ENCODE peak calls at places on chromosomes 6 and 20, in eight cellular contexts. I is tibial nerve; W is heart right ventricle; J is CD8-positive, alpha-beta T cell; D is cardiac fibroblast; R is GM12865; E is keratinocyte; S is uterus. C is an unnamed sample.

GRCh38 chr6:28134015-28134414 is 7.7 kb upstream of the ZKSCAN8 start:
- DNase-seq in R (peak), D (peak), J (no peak), W (peak), S (no peak), I (no peak), E (no peak), C (peak)

GRCh38 chr6:13769655-13770053 is 44.7 kb downstream of the MCUR1 start:
- DNase-seq in D (no peak), R (no peak), I (no peak), J (no peak), E (no peak), S (no peak), W (no peak), C (no peak)

GRCh38 chr6:13177617-13178506 is 150.5 kb downstream of the TBC1D7 start:
- DNase-seq in S (no peak), J (no peak), E (no peak), R (no peak), D (no peak), I (no peak), W (no peak), C (no peak)

GRCh38 chr20:37207176-37207575 is 27.8 kb upstream of the MROH8 start:
- DNase-seq in E (no peak), I (no peak), S (no peak), R (no peak), J (peak), W (no peak), D (no peak), C (no peak)

GRCh38 chr20:4867036-4867435 is 134.3 kb downstream of the SLC23A2 start:
- DNase-seq in E (no peak), R (no peak), I (no peak), J (no peak), S (no peak), W (no peak), D (no peak), C (no peak)

GRCh38 chr20:63942250-63943006 is 13.8 kb downstream of the UCKL1 start:
- DNase-seq in S (peak), J (no peak), E (no peak), W (no peak), I (no peak), R (peak), D (peak), C (no peak)

GRCh38 chr6:53377793-53378192 is 29.0 kb upstream of the ELOVL5 start:
- DNase-seq in J (no peak), I (no peak), E (no peak), S (no peak), W (no peak), D (peak), R (no peak), C (peak)

GRCh38 chr6:132648356-132648755 is 10.6 kb downstream of the TAAR1 start:
- DNase-seq in R (peak), D (peak), E (peak), W (no peak), S (no peak), I (no peak), J (no peak), C (peak)

GRCh38 chr6:75206338-75207210 is 721 bp upstream of the COL12A1 start:
- DNase-seq in D (peak), I (peak), E (no peak), J (no peak), S (peak), R (no peak), W (no peak), C (peak)

GRCh38 chr6:7672066-7673062 is 53.5 kb upstream of the BMP6 start:
- DNase-seq in S (no peak), J (no peak), I (no peak), D (no peak), W (no peak), R (no peak), E (no peak), C (peak)

GRCh38 chr20:45329497-45330319 is 18.5 kb downstream of the SDC4 start:
- DNase-seq in S (no peak), E (peak), I (no peak), J (no peak), D (no peak), W (no peak), R (no peak), C (no peak)

GRCh38 chr6:31016659-31017299 is 6.5 kb downstream of the MUC22 start:
- DNase-seq in S (no peak), W (no peak), J (no peak), E (no peak), R (no peak), I (no peak), D (no peak), C (no peak)

GRCh38 chr6:28269492-28269891 is 2.5 kb downstream of the ZSCAN26 start:
- DNase-seq in D (peak), I (no peak), E (peak), R (no peak), S (no peak), J (no peak), W (no peak), C (peak)

GRCh38 chr6:155770856-155771255 is 315.2 kb upstream of the NOX3 start:
- DNase-seq in W (no peak), S (no peak), R (no peak), J (no peak), D (no peak), I (no peak), E (no peak), C (no peak)

GRCh38 chr20:33444797-33445560 is 1.4 kb upstream of the SNTA1 start:
- DNase-seq in W (no peak), E (no peak), R (peak), I (no peak), J (peak), D (no peak), S (no peak), C (no peak)

GRCh38 chr6:6494677-6495076 is 93.8 kb upstream of the LY86 start:
- DNase-seq in E (no peak), R (peak), D (no peak), W (peak), J (no peak), I (peak), S (no peak), C (peak)
- TF ChIP-seq CTCF in E (peak), R (peak), D (no peak), W (peak), J (no peak), I (no peak), S (no peak), C (peak)

GRCh38 chr20:50193169-50193850 is 2.7 kb downstream of the CEBPB start:
- DNase-seq in D (peak), I (peak), J (no peak), E (no peak), R (no peak), S (no peak), W (no peak), C (peak)

GRCh38 chr20:50196248-50196647 is 5.6 kb downstream of the CEBPB start:
- DNase-seq in R (no peak), S (no peak), W (no peak), E (no peak), J (no peak), D (peak), I (no peak), C (no peak)

GRCh38 chr20:50195524-50196120 is 5.0 kb downstream of the CEBPB start:
- DNase-seq in D (no peak), I (no peak), S (no peak), E (no peak), J (no peak), R (no peak), W (no peak), C (no peak)

GRCh38 chr20:50193851-50194830 is 3.5 kb downstream of the CEBPB start:
- DNase-seq in I (peak), J (no peak), W (no peak), R (no peak), D (peak), S (no peak), E (no peak), C (peak)

DNA sequence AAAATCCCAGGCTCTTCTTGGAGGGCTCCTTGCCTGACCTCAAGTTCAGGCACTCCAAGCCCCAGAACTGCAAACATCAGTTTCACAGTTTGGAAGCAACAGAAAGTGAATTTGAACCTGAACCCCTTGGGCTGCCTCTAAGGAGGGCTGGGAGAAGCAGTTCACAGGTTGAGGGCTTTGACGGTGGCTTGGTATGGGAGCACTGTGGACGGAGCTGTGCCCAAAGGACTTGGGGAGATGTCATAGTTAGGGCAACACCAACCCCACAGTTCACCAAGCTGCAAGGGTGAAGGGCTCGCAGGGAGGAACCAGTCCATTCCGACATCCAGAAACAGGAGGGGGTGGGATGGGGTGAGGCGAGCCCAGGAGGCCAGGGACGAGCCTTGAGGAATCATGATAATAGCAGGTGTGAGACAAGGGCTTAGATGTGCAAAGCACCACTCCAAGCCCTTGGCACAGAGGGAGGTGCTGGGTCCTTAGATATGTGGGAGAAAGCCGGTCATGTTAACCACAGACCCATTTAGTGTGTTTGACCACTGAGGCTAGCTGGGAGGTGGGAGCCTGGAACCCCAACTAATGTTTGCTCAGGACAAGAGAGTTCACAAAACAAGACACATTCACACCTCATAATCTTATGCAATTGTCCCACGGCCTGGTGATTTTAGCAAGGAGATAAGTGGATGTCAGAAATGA is 4.3 kb downstream of the CEBPB start:
- DNase-seq in S (no peak), J (no peak), D (no peak), W (no peak), I (peak), R (no peak), E (no peak), C (no peak)
- H3K4me3 ChIP-seq in S (peak), J (no peak), D (peak), W (no peak), I (peak), R (no peak), E (no peak), C (peak)

GRCh38 chr6:34055223-34055933 is 90.5 kb downstream of the GRM4 start:
- DNase-seq in J (peak), R (peak), D (peak), W (peak), S (peak), E (peak), I (peak), C (peak)
- TF ChIP-seq CTCF in J (peak), R (peak), D (peak), W (peak), S (peak), E (peak), I (peak), C (peak)

GRCh38 chr6:16174368-16175078 is 45.6 kb downstream of the MYLIP start:
- DNase-seq in D (no peak), J (no peak), R (no peak), S (no peak), E (no peak), I (no peak), W (no peak), C (no peak)
- H3K4me3 ChIP-seq in D (no peak), J (no peak), R (no peak), S (no peak), E (no peak), I (no peak), W (no peak), C (no peak)

GRCh38 chr20:11716239-11716944 is 201.3 kb upstream of the BTBD3 start:
- DNase-seq in R (peak), S (no peak), W (no peak), J (no peak), D (peak), E (no peak), I (no peak), C (peak)
- TF ChIP-seq CTCF in R (no peak), S (no peak), W (no peak), J (no peak), D (peak), E (peak), I (no peak), C (peak)

GRCh38 chr6:10404799-10405524 is 9.9 kb downstream of the TFAP2A start:
- DNase-seq in I (no peak), R (peak), J (no peak), D (no peak), W (no peak), E (no peak), S (no peak), C (no peak)
- H3K4me3 ChIP-seq in I (peak), R (peak), J (peak), D (peak), W (peak), E (peak), S (peak), C (peak)

DNA sequence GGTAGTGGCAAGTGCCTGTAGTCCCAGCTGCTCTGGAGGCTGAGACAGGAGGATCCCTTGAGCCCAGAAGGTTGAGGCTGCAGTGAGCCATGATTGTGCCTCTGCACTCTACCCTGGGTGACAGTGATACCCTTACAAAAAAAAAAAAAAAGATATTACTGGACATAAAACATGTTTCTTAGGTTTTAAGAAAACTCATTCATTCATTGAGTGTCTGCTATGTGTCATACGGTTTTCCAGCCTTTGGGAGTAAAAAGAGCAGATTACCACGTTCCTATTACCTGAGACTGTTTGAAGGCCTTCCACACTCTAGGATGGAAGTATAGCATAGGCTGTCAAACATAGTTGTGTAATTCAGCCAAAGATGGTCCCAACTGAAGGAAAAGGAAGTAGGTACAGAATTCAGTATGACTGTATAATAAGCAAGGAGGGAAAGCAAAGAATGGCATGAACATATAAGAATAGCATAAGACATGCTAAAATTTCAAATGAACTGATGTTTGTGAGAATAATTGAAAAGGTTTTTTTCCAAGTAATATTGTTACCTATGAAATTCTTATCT is 22.0 kb downstream of the STXBP5 start:
- DNase-seq in S (no peak), D (no peak), W (no peak), R (no peak), I (no peak), J (no peak), E (no peak), C (no peak)
- TF ChIP-seq CTCF in S (no peak), D (no peak), W (no peak), R (no peak), I (no peak), J (no peak), E (no peak), C (no peak)

GRCh38 chr6:100460650-100461204 is 4.0 kb downstream of the SIM1 start:
- DNase-seq in J (no peak), I (no peak), D (no peak), W (no peak), E (no peak), S (no peak), R (no peak), C (peak)
- H3K4me3 ChIP-seq in J (no peak), I (no peak), D (no peak), W (no peak), E (no peak), S (no peak), R (no peak), C (peak)

DNA sequence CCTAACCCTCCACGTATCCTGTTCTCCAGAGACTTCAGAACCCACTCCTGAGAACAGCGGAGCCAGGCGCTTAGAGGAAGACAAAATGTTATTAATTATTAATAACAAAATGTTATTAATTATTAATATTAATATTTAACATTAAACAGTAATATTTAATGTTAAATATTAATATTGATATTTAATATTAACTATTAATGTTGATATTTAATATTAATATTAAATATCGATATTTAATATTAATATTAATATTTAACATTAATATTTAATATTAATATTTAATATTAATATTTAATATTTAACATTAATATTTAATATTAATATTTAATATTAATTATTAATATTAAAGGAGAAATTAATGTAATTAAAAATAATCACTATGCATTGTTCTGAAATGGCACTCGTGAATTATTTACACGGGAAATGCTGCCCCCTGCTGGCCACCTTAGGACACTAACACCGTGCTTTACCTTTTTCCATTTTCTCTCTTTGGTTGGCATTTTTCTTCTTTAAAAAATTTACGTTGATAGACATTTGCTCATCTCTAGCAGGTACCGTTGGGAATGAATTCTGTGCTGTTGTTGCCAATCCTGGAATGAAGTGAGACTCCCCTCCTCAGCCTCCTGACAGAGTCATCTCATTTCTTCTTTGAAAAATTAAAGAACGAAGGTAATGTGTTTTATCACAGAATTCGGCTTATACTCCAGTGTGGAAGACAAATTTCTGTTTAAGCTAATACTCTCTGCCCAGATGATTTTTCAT is 7.5 kb upstream of the GGTLC1 start:
- DNase-seq in S (peak), W (peak), J (peak), I (peak), R (peak), E (no peak), D (peak), C (peak)
- TF ChIP-seq CTCF in S (peak), W (peak), J (peak), I (peak), R (peak), E (peak), D (peak), C (peak)

C was measured in AG10803.